ENCODE peak calls at places on chromosomes 12 and 14, in six cellular contexts. W is left ventricle myocardium inferior, L is HepG2, S is pancreas, H is lower lobe of right lung, T is GM23338. N is an unnamed sample.

GRCh38 chr12:45974171-45974719 is 16.1 kb downstream of the SCAF11 start:
- DNase-seq in W (no peak), L (no peak), S (no peak), H (no peak), T (no peak), N (no peak)

GRCh38 chr12:1633459-1633858 is 4.4 kb downstream of the WNT5B start:
- DNase-seq in W (no peak), L (no peak), S (no peak), H (no peak), T (peak), N (no peak)

GRCh38 chr14:21913759-21914158 is 240.1 kb upstream of the OR4E1 start:
- DNase-seq in W (no peak), L (peak), S (peak), H (peak), T (peak), N (peak)

GRCh38 chr14:56161658-56162057 is 43.4 kb downstream of the PELI2 start:
- DNase-seq in W (no peak), L (no peak), S (no peak), H (no peak), T (no peak), N (no peak)

GRCh38 chr12:45338272-45338671 is 122.4 kb downstream of the ANO6 start:
- DNase-seq in W (no peak), L (no peak), S (no peak), H (no peak), T (peak), N (no peak)

GRCh38 chr12:84874125-84874824 is 38.3 kb downstream of the SLC6A15 start:
- DNase-seq in W (no peak), L (peak), S (no peak), H (no peak), T (peak), N (peak)

GRCh38 chr12:64810831-64811230 is 13.6 kb upstream of the TBC1D30 start:
- DNase-seq in W (no peak), L (no peak), S (no peak), H (no peak), T (no peak), N (no peak)

GRCh38 chr14:78997811-78998210 is 827.6 kb downstream of the NRXN3 start:
- DNase-seq in W (no peak), L (no peak), S (no peak), H (no peak), T (no peak), N (no peak)

GRCh38 chr12:117583677-117584076 is 222.3 kb upstream of the NOS1 start:
- DNase-seq in W (no peak), L (no peak), S (no peak), H (no peak), T (peak), N (no peak)

GRCh38 chr14:36129181-36129580 is 47.3 kb downstream of the PTCSC3 start:
- DNase-seq in W (no peak), L (no peak), S (no peak), H (no peak), T (peak), N (no peak)

GRCh38 chr14:101962503-101962874 is 1.9 kb upstream of the DYNC1H1 start:
- DNase-seq in W (peak), L (peak), S (peak), H (peak), T (no peak), N (no peak)

GRCh38 chr12:53298154-53298553 is 1.3 kb upstream of the MYG1 start:
- DNase-seq in W (no peak), L (no peak), S (no peak), H (no peak), T (no peak), N (no peak)

GRCh38 chr14:37546621-37547447 is 48.2 kb downstream of the FOXA1 start:
- DNase-seq in W (no peak), L (peak), S (no peak), H (no peak), T (no peak), N (no peak)

GRCh38 chr12:14834502-14834901 is 8.8 kb downstream of the ART4 start:
- DNase-seq in W (no peak), L (no peak), S (no peak), H (no peak), T (no peak), N (no peak)

DNA sequence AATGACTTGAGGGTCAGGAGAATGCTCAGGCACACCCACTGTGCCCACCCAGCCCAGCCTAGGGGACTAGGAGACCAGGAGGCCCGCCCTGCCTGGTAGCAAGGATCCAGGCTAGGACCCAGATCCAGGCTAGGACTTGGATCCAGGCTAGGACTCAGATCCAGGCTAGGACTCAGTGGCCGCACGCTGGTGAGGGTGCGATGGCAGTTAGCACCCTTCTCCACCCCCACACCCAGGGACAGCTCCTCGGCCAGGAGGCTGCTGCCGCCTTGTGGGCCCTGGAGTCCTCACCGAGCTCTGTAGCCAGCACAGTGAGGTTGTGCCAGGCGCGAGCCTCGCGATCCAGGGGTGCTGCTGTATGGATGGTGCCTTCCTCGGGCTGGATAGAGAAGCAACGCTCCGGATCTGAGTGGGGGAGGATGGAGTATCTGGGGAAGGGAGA is 5.1 kb downstream of the CDH24 start:
- DNase-seq in W (no peak), L (peak), S (no peak), H (no peak), T (peak), N (no peak)
- TF ChIP-seq CTCF in W (peak), L (peak), S (no peak), H (no peak), T (peak), N (no peak)

GRCh38 chr12:17588968-17589367 is 501.0 kb downstream of the RERGL start:
- DNase-seq in W (no peak), L (peak), S (no peak), H (no peak), T (peak), N (no peak)
- TF ChIP-seq CTCF in W (no peak), L (peak), S (peak), H (peak), T (peak), N (no peak)

GRCh38 chr14:63130531-63130930 is 73.7 kb upstream of the RHOJ start:
- DNase-seq in W (no peak), L (no peak), S (no peak), H (no peak), T (no peak), N (no peak)

DNA sequence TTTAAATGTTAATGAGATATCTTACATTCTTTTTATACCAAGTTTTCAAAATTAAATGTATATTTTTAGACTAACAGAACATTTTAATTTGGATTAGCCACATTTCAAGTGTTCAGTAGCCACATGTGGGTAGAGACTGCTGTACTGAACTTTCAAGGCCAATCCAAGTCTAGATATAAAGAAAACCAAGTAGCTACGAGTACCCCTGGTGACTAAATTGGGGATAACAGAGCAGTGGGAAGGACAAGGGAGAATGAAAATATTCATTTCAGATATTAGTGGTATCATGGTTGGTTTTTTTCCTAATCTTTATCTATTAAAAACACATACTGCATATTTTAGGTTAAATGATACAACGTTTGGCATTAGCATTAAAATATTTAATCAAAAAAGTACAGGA is 69.4 kb upstream of the RHOJ start:
- DNase-seq in W (no peak), L (no peak), S (no peak), H (no peak), T (peak), N (no peak)
- TF ChIP-seq CTCF in W (no peak), L (peak), S (no peak), H (peak), T (peak), N (no peak)

DNA sequence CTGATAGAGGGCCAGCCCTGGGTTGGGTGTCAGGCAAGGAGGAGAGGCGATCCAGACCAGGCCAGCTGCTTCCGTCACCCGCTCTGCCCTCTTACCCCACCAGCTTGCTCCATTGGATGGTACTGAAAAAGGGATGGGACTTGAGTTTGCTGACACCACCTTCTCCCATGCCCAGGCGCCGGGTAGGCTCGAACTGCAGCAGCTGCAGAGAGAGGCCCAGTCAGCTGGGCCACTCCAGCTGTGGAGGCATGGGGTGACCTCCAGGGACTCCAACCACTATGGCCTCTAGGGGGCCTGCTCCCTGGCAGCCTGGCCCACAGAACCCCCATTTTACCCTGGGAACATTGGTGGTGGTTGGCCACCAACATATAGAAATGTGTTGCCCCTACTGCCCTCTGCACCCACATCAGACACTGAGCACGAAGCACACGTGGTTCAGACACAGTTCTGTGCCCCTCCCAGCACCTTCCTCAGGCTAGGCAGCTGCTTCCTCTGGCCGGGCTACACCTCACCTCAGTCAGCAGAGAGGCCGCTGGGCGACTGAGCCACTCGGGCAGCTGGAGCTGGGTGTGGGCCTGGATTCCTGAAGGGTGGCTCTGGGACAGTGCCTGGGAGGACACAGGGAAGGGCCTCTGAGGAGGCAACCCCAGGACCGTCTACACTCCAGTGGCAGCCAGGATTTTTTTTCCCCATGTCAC is 16.0 kb downstream of the RPS6KL1 start:
- DNase-seq in W (no peak), L (no peak), S (no peak), H (no peak), T (peak), N (no peak)
- TF ChIP-seq CTCF in W (no peak), L (peak), S (no peak), H (no peak), T (peak), N (no peak)

GRCh38 chr12:125538800-125539199 is 473.6 kb downstream of the AACS start:
- DNase-seq in W (no peak), L (no peak), S (no peak), H (no peak), T (no peak), N (no peak)

GRCh38 chr12:125528300-125528699 is 463.1 kb downstream of the AACS start:
- DNase-seq in W (no peak), L (no peak), S (no peak), H (no peak), T (no peak), N (no peak)

GRCh38 chr12:125530876-125531275 is 465.6 kb downstream of the AACS start:
- DNase-seq in W (no peak), L (no peak), S (no peak), H (no peak), T (no peak), N (no peak)

DNA sequence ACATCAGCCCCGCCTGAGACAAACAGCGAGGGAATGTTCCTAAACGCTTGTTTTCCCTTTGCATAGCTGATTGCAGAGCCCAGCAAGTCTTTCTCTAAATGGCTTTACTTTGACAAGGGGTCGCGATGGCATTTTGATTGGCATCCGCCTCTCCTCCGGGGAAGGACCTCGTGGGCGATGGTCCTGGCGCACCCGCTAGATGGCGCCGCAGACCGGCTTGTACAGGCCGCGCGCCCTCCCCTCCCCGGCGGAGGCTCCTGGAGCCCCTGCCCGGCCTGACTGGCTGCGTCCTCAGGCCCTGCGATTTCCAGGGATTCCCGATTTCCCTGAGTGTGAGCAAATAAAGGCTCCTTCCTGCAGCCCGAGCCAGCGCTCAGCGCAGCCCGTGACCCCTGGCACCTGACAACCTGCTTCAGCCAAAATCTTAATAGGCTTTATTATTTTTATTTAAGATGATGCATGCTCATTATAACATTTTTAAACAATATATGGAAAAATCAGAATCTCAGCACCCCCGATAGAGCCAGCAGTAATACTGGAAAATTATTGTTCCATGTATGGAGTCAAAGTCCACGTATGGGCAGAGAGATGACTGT is 468.3 kb downstream of the AACS start:
- DNase-seq in W (peak), L (peak), S (no peak), H (no peak), T (peak), N (peak)
- TF ChIP-seq CTCF in W (peak), L (peak), S (peak), H (peak), T (peak), N (peak)

GRCh38 chr12:111033281-111034147 is 113.1 kb upstream of the MYL2 start:
- DNase-seq in W (no peak), L (no peak), S (no peak), H (no peak), T (peak), N (no peak)
- TF ChIP-seq CTCF in W (peak), L (peak), S (no peak), H (no peak), T (peak), N (peak)

GRCh38 chr14:58944226-58944769 is 244.2 kb upstream of the DAAM1 start:
- DNase-seq in W (no peak), L (no peak), S (peak), H (no peak), T (peak), N (no peak)

GRCh38 chr14:58950555-58950954 is 237.9 kb upstream of the DAAM1 start:
- DNase-seq in W (no peak), L (no peak), S (no peak), H (no peak), T (no peak), N (no peak)

GRCh38 chr14:58947156-58947555 is 241.3 kb upstream of the DAAM1 start:
- DNase-seq in W (no peak), L (no peak), S (no peak), H (no peak), T (no peak), N (no peak)

GRCh38 chr14:58944957-58945356 is 243.5 kb upstream of the DAAM1 start:
- DNase-seq in W (no peak), L (no peak), S (no peak), H (no peak), T (no peak), N (no peak)

GRCh38 chr14:58947816-58948440 is 240.5 kb upstream of the DAAM1 start:
- DNase-seq in W (no peak), L (no peak), S (no peak), H (no peak), T (peak), N (no peak)
- TF ChIP-seq CTCF in W (no peak), L (no peak), S (no peak), H (no peak), T (peak), N (no peak)

DNA sequence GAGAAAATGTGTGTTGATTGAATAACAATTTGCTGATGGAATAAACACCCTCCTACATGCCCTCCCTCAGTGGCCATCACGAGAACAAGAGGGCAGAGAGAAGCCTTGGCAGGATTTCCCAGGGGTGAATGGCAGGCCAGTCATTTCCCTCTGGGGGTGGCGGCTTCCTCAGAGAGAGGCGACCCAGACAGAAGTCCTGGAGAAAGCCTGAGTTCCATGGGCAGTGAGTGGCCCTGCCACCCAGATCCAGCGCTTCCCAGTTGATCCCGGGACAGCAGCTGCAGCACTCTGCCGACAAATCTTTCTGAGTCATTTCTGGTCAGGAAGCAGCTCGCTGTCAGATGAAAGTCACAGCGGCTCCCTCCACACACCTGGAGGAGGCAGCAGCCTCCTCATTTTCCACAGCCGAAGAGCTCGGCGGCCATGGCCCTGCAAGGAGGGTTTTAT is 123.0 kb downstream of the SCARB1 start:
- DNase-seq in W (no peak), L (peak), S (no peak), H (no peak), T (no peak), N (peak)
- TF ChIP-seq CTCF in W (no peak), L (peak), S (no peak), H (no peak), T (peak), N (peak)

N was measured in GM13976.